ENCODE peak calls at places on chromosomes 3 and 15, in nine cellular contexts. N is activated B cell treated with CpG ODN at 0.5 μM for 24 hours, H is HepG2, U is breast epithelium, F is brain microvascular endothelial cell, K is uterus, X is fibroblast of pulmonary artery, W is AG09309, G is fibroblast of lung. Q is an unnamed sample.

GRCh38 chr15:34637305-34637704 is 53.9 kb upstream of the GOLGA8B start:
- DNase-seq in N (no peak), H (no peak), U (no peak), F (no peak), K (no peak), X (no peak), W (no peak), G (no peak), Q (no peak)

GRCh38 chr3:9686703-9687102 is 16.9 kb upstream of the CPNE9 start:
- DNase-seq in N (no peak), H (no peak), U (no peak), F (no peak), K (no peak), X (no peak), W (no peak), G (no peak), Q (no peak)

GRCh38 chr3:134364061-134364935 is 9.9 kb downstream of the AMOTL2 start:
- DNase-seq in N (no peak), H (no peak), U (peak), F (peak), K (peak), X (peak), W (peak), G (peak), Q (no peak)

GRCh38 chr3:71121429-71122167 is 461.9 kb downstream of the FOXP1 start:
- DNase-seq in N (no peak), H (no peak), U (no peak), F (no peak), K (no peak), X (no peak), W (no peak), G (no peak), Q (no peak)

GRCh38 chr3:127717357-127718243 is 44.8 kb downstream of the ABTB1 start:
- DNase-seq in N (no peak), H (no peak), U (no peak), F (no peak), K (no peak), X (no peak), W (no peak), G (no peak), Q (no peak)

GRCh38 chr3:71101014-71101413 is 482.5 kb downstream of the FOXP1 start:
- DNase-seq in N (no peak), H (no peak), U (no peak), F (no peak), K (no peak), X (peak), W (no peak), G (no peak), Q (no peak)

GRCh38 chr3:195080125-195080524 is 190.8 kb downstream of the XXYLT1 start:
- DNase-seq in N (no peak), H (no peak), U (no peak), F (no peak), K (no peak), X (no peak), W (no peak), G (no peak), Q (no peak)

GRCh38 chr3:103393395-103394186 is 958.8 kb downstream of the ZPLD1 start:
- DNase-seq in N (no peak), H (no peak), U (no peak), F (no peak), K (no peak), X (no peak), W (no peak), G (peak), Q (no peak)

GRCh38 chr3:95926904-95927501 is 887.4 kb upstream of the EPHA6 start:
- DNase-seq in N (no peak), H (no peak), U (no peak), F (no peak), K (no peak), X (no peak), W (no peak), G (no peak), Q (no peak)

GRCh38 chr15:91710072-91710471 is 143.4 kb upstream of the SLCO3A1 start:
- DNase-seq in N (no peak), H (no peak), U (no peak), F (no peak), K (no peak), X (no peak), W (no peak), G (no peak), Q (no peak)

GRCh38 chr3:31634485-31634884 is 101.8 kb downstream of the STT3B start:
- DNase-seq in N (no peak), H (no peak), U (no peak), F (peak), K (no peak), X (peak), W (peak), G (no peak), Q (no peak)
- TF ChIP-seq CTCF in N (no peak), H (no peak), U (no peak), F (no peak), K (no peak), X (no peak), W (no peak), G (no peak), Q (no peak)

DNA sequence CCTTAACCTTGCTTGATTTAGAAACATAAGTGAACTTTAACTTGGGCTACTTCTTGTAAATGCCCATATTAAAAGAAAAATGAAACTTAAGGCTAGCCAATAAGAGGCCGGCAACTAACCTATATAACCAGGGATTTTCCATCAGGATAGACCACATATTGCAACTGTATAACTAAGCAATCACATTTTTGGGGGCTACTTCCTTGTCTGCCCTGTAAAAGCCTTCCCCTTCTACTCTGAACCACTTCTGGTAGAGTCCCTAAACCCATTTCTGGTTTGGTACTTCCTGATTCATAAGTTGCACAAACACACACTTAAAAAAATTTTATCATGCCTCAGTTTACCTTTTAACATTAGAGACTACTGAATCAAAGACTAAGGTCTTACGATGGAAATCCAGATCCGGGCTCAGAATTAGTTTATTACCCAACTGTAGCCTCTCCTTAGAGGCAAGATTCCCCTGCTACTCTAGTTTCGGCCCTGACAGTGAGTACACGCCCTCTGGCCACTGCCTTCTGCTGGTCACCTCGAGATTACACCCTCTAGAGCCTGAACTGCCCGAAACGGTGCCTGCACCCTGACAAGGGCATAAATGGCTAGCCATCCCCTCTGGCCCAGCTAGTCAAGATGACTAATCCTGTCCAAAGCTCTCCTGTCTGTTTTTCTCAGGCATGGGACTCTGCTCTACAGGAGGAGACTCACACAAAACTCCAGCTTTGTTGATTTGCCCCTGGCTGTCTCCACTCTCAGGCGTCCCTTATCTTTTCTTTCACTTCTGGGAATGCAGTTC is 150.7 kb upstream of the UBE2E2 start:
- DNase-seq in N (no peak), H (no peak), U (no peak), F (peak), K (no peak), X (no peak), W (no peak), G (no peak), Q (no peak)
- TF ChIP-seq CTCF in N (no peak), H (no peak), U (no peak), F (peak), K (no peak), X (no peak), W (no peak), G (no peak), Q (no peak)

GRCh38 chr3:191356586-191357439 is 26.5 kb upstream of the UTS2B start:
- DNase-seq in N (no peak), H (no peak), U (no peak), F (peak), K (peak), X (peak), W (no peak), G (peak), Q (no peak)
- TF ChIP-seq CTCF in N (no peak), H (no peak), U (no peak), F (no peak), K (no peak), X (no peak), W (no peak), G (no peak), Q (no peak)

GRCh38 chr3:132174500-132174899 is 139.7 kb upstream of the CPNE4 start:
- DNase-seq in N (no peak), H (no peak), U (no peak), F (no peak), K (no peak), X (peak), W (no peak), G (no peak), Q (no peak)
- TF ChIP-seq CTCF in N (no peak), H (no peak), U (no peak), F (no peak), K (no peak), X (no peak), W (no peak), G (no peak), Q (no peak)

GRCh38 chr3:58659051-58659675 is 7.4 kb downstream of the FAM3D start:
- DNase-seq in N (no peak), H (peak), U (peak), F (peak), K (no peak), X (peak), W (no peak), G (peak), Q (no peak)
- TF ChIP-seq CTCF in N (no peak), H (peak), U (no peak), F (peak), K (no peak), X (peak), W (peak), G (peak), Q (no peak)

DNA sequence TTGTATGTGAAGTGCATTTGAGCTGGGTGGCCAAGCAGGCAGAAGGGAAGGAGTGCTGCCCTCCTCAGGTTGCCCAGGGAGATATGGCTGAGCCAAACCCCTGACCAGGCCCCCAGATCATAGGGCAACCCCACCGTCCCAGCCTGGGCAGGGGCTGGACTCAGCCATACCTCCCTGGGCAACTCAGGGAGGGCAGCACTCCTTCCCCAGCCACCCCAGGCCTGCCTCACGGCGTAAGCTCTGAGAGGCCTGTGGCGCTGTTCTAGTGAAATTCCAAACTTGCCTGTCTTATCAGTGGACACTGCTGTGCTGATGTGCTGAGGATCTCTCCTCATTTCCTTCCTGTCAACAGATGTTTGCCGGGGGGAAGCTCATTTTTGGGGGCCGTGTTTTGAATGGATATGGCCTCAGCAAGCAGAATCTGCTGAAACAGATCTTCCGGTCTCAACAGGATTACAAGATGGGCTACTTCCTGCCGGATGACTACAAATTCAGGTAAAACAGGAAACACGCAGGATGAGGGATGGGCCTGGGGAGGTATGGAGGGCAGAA is 57.6 kb upstream of the FGD5 start:
- DNase-seq in N (no peak), H (no peak), U (no peak), F (no peak), K (no peak), X (no peak), W (no peak), G (no peak), Q (no peak)
- TF ChIP-seq CTCF in N (no peak), H (no peak), U (no peak), F (no peak), K (no peak), X (no peak), W (no peak), G (no peak), Q (no peak)

GRCh38 chr3:55012091-55012490 is 84.2 kb upstream of the LRTM1 start:
- DNase-seq in N (no peak), H (no peak), U (no peak), F (no peak), K (no peak), X (no peak), W (no peak), G (no peak), Q (no peak)

GRCh38 chr3:55009372-55009771 is 81.5 kb upstream of the LRTM1 start:
- DNase-seq in N (no peak), H (no peak), U (no peak), F (no peak), K (no peak), X (no peak), W (no peak), G (no peak), Q (no peak)

GRCh38 chr3:55014081-55014480 is 86.2 kb upstream of the LRTM1 start:
- DNase-seq in N (no peak), H (no peak), U (no peak), F (no peak), K (no peak), X (no peak), W (no peak), G (no peak), Q (no peak)

GRCh38 chr3:55017876-55018275 is 90.0 kb upstream of the LRTM1 start:
- DNase-seq in N (no peak), H (no peak), U (no peak), F (no peak), K (no peak), X (no peak), W (no peak), G (no peak), Q (no peak)

GRCh38 chr3:55013145-55013544 is 85.3 kb upstream of the LRTM1 start:
- DNase-seq in N (no peak), H (no peak), U (no peak), F (peak), K (no peak), X (peak), W (no peak), G (peak), Q (no peak)
- TF ChIP-seq CTCF in N (no peak), H (no peak), U (no peak), F (peak), K (no peak), X (peak), W (peak), G (no peak), Q (no peak)